ENCODE peak calls at places on chromosomes 2 and 18, in four cellular contexts. I, G, C and A are unnamed samples.

GRCh38 chr2:19031642-19032041 is 326.8 kb downstream of the OSR1 start:
- DNase-seq in C (no peak), I (no peak), G (no peak), A (no peak)

GRCh38 chr18:33612632-33613031 is 34.6 kb downstream of the ASXL3 start:
- DNase-seq in C (no peak), G (no peak), I (no peak), A (no peak)

GRCh38 chr2:23618696-23619530 is 233.9 kb downstream of the KLHL29 start:
- DNase-seq in C (no peak), I (no peak), G (no peak), A (no peak)

GRCh38 chr2:67945976-67946375 is 116.8 kb downstream of the C1D start:
- DNase-seq in I (no peak), G (no peak), C (no peak), A (no peak)

GRCh38 chr2:138023976-138024375 is 59.7 kb downstream of the HNMT start:
- DNase-seq in G (no peak), C (no peak), I (no peak), A (no peak)

GRCh38 chr18:5543036-5543671 is 643 bp downstream of the EPB41L3 start:
- DNase-seq in C (no peak), I (no peak), G (peak), A (no peak)

GRCh38 chr18:79965119-79965902 is 868 bp downstream of the HSBP1L1 start:
- DNase-seq in C (no peak), I (no peak), G (no peak), A (no peak)

GRCh38 chr2:8298783-8299182 is 383.1 kb upstream of the ID2 start:
- DNase-seq in G (no peak), C (no peak), I (peak), A (no peak)

GRCh38 chr2:20618886-20619521 is 31.9 kb downstream of the HS1BP3 start:
- DNase-seq in I (no peak), G (no peak), C (no peak), A (no peak)

GRCh38 chr2:178870703-178871102 is 63.5 kb upstream of the TTN start:
- DNase-seq in C (no peak), I (no peak), G (no peak), A (no peak)

GRCh38 chr2:48322251-48322650 is 207.7 kb upstream of the STON1 start:
- DNase-seq in C (no peak), G (no peak), I (no peak), A (no peak)

GRCh38 chr2:163045830-163046229 is 207.3 kb upstream of the KCNH7 start:
- DNase-seq in I (no peak), G (no peak), C (no peak), A (no peak)

GRCh38 chr2:237590272-237591020 is at the start of gene RAB17:
- DNase-seq in I (no peak), C (no peak), G (no peak), A (no peak)

GRCh38 chr2:54574107-54574859 is 118.2 kb downstream of the SPTBN1 start:
- DNase-seq in I (peak), C (peak), G (no peak), A (no peak)

GRCh38 chr2:232142049-232142448 is 180.5 kb downstream of the DIS3L2 start:
- DNase-seq in I (no peak), G (peak), C (peak), A (no peak)

GRCh38 chr2:10223471-10223870 is 79.2 kb upstream of the HPCAL1 start:
- DNase-seq in I (no peak), G (no peak), C (no peak), A (no peak)